ENCODE peak calls at places on chromosome 18, in eight cellular contexts. A, G, H, W, Q, S, N and M are unnamed samples.

GRCh38 chr18:66534110-66534509 is 69.8 kb downstream of the CDH19 start:
- DNase-seq in W (no peak), A (no peak), H (no peak), S (no peak), Q (no peak), G (no peak), N (no peak), M (no peak)

GRCh38 chr18:35620765-35621164 is 39.2 kb downstream of the GALNT1 start:
- DNase-seq in H (no peak), G (no peak), N (no peak), W (no peak), Q (no peak), A (no peak), S (no peak), M (no peak)

GRCh38 chr18:43587538-43588153 is 310.4 kb upstream of the SYT4 start:
- DNase-seq in N (no peak), S (no peak), A (no peak), G (no peak), Q (no peak), W (no peak), H (no peak), M (no peak)

GRCh38 chr18:79524181-79525078 is 128.7 kb downstream of the NFATC1 start:
- DNase-seq in N (peak; percentile 35), A (no peak), S (no peak), W (no peak), H (peak; percentile 36), G (no peak), Q (peak; percentile 86), M (peak; percentile 67)

GRCh38 chr18:55998071-55998522 is 410.1 kb upstream of the TCF4 start:
- DNase-seq in A (no peak), G (no peak), H (no peak), W (peak; percentile 62), Q (no peak), S (no peak), N (no peak), M (no peak)

GRCh38 chr18:43271593-43272432 is 5.5 kb downstream of the SYT4 start:
- DNase-seq in G (no peak), H (no peak), Q (no peak), N (no peak), S (peak; percentile 40), W (peak; percentile 6), A (peak; percentile 6), M (no peak)

GRCh38 chr18:77135339-77136075 is 2.9 kb upstream of the MBP start:
- DNase-seq in N (peak; percentile 26), Q (peak; percentile 39), A (no peak), S (no peak), W (no peak), H (no peak), G (no peak), M (no peak)

GRCh38 chr18:41864216-41864615 is 90.8 kb upstream of the PIK3C3 start:
- DNase-seq in Q (no peak), W (no peak), G (no peak), N (no peak), S (no peak), A (no peak), H (no peak), M (no peak)

GRCh38 chr18:59952283-59953007 is 52.6 kb downstream of the PMAIP1 start:
- DNase-seq in N (no peak), S (no peak), Q (no peak), H (no peak), W (no peak), G (no peak), A (no peak), M (no peak)

GRCh38 chr18:57666818-57667497 is 45.3 kb upstream of the NARS1 start:
- DNase-seq in N (no peak), W (no peak), A (peak; percentile 34), H (no peak), Q (no peak), S (no peak), G (no peak), M (no peak)

GRCh38 chr18:37421349-37422080 is 144.1 kb downstream of the CELF4 start:
- DNase-seq in W (peak; percentile 7), S (no peak), Q (no peak), N (no peak), A (no peak), G (no peak), H (no peak), M (no peak)

GRCh38 chr18:79542876-79543750 is 136.5 kb upstream of the CTDP1 start:
- DNase-seq in A (no peak), H (no peak), Q (no peak), N (peak; percentile 17), G (no peak), S (no peak), W (no peak), M (no peak)

GRCh38 chr18:2406544-2406943 is 164.8 kb downstream of the METTL4 start:
- DNase-seq in W (no peak), N (no peak), G (no peak), A (peak; percentile 34), S (no peak), H (no peak), Q (no peak), M (no peak)

GRCh38 chr18:48776641-48777025 is 174.1 kb downstream of the SMAD7 start:
- DNase-seq in S (no peak), H (no peak), G (no peak), A (no peak), W (no peak), Q (no peak), N (no peak), M (no peak)

GRCh38 chr18:24987271-24987932 is 364.6 kb downstream of the ZNF521 start:
- DNase-seq in S (no peak), N (no peak), H (no peak), G (no peak), W (no peak), A (no peak), Q (no peak), M (no peak)